ENCODE peak calls at places on chromosomes 4 and X, in ten cellular contexts. W is testis, L is hepatocyte, F is GM10248, X is retinal pigment epithelial cell, V is WTC11, C is stomach, U is endothelial cell, E is D721Med, I is WERI-Rb-1. R is an unnamed sample.
A peak's percentile ranks its signal among the peaks of the same experiment; 100 is the strongest.

GRCh38 chrX:9164535-9165425 is 130.9 kb upstream of the FAM9B start:
- DNase-seq in W (no peak), L (no peak), F (no peak), X (peak; percentile 60), V (no peak), C (no peak), U (no peak), E (no peak), I (no peak), R (no peak)

GRCh38 chr4:108804648-108805273 is 41.9 kb upstream of the ETNPPL start:
- DNase-seq in W (no peak), L (no peak), F (no peak), X (no peak), V (no peak), C (no peak), U (no peak), E (no peak), I (no peak), R (no peak)

GRCh38 chrX:44915361-44915868 is 42.4 kb downstream of the KDM6A start:
- DNase-seq in W (no peak), L (no peak), F (no peak), X (no peak), V (no peak), C (no peak), U (no peak), E (no peak), I (no peak), R (no peak)

GRCh38 chr4:24659241-24659961 is 75.0 kb upstream of the DHX15 start:
- DNase-seq in W (peak; percentile 70), L (no peak), F (no peak), X (no peak), V (no peak), C (no peak), U (no peak), E (no peak), I (no peak), R (no peak)

GRCh38 chrX:41441934-41442823 is 5.0 kb upstream of the NYX start:
- DNase-seq in W (peak; percentile 68), L (peak; percentile 85), F (peak; percentile 86), X (no peak), V (peak; percentile 79), C (peak; percentile 88), U (peak; percentile 67), E (peak; percentile 45), I (no peak), R (peak; percentile 85)

GRCh38 chr4:24328300-24328699 is 256.1 kb downstream of the DHX15 start:
- DNase-seq in W (no peak), L (no peak), F (no peak), X (no peak), V (no peak), C (no peak), U (no peak), E (no peak), I (no peak), R (no peak)

GRCh38 chr4:52640808-52641595 is 18.1 kb downstream of the USP46 start:
- DNase-seq in W (peak; percentile 59), L (no peak), F (no peak), X (no peak), V (no peak), C (no peak), U (no peak), E (no peak), I (no peak), R (no peak)

GRCh38 chr4:6332042-6332668 is 62.5 kb downstream of the WFS1 start:
- DNase-seq in W (peak; percentile 63), L (no peak), F (peak; percentile 64), X (no peak), V (peak; percentile 82), C (peak; percentile 54), U (peak; percentile 69), E (no peak), I (peak; percentile 71), R (peak; percentile 62)

GRCh38 chr4:184450045-184450444 is 24.3 kb downstream of the IRF2 start:
- DNase-seq in W (no peak), L (no peak), F (no peak), X (no peak), V (no peak), C (no peak), U (no peak), E (no peak), I (no peak), R (no peak)

DNA sequence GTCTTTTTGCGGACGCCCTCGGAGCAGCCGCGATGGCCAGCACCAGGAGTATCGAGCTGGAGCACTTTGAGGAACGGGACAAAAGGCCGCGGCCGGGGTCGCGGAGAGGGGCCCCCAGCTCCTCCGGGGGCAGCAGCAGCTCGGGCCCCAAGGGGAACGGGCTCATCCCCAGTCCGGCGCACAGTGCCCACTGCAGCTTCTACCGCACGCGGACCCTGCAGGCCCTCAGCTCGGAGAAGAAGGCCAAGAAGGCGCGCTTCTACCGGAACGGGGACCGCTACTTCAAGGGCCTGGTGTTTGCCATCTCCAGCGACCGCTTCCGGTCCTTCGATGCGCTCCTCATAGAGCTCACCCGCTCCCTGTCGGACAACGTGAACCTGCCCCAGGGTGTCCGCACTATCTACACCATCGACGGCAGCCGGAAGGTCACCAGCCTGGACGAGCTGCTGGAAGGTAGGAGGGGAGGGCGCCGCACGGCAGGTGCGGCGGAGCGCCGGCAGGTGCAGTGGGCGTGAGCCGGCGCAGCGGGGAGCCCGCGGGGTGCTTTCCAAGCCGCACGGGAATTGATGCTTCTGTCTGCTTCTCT is 844 bp downstream of the DCLK2 start:
- DNase-seq in W (peak; percentile 53), L (peak; percentile 43), F (peak; percentile 32), X (no peak), V (peak; percentile 50), C (no peak), U (peak; percentile 16), E (peak; percentile 23), I (peak; percentile 64), R (peak; percentile 57)
- TF ChIP-seq CTCF in W (no peak), L (no peak), F (no peak), X (peak; percentile 26), V (no peak), C (no peak), U (no peak), E (no peak), I (peak; percentile 25), R (no peak)

GRCh38 chrX:3963980-3964379 is 250.5 kb upstream of the PRKX start:
- DNase-seq in W (no peak), L (no peak), F (no peak), X (no peak), V (no peak), C (no peak), U (no peak), E (no peak), I (no peak), R (no peak)

GRCh38 chrX:3960952-3961351 is 247.5 kb upstream of the PRKX start:
- DNase-seq in W (no peak), L (no peak), F (no peak), X (no peak), V (no peak), C (no peak), U (no peak), E (no peak), I (no peak), R (no peak)

DNA sequence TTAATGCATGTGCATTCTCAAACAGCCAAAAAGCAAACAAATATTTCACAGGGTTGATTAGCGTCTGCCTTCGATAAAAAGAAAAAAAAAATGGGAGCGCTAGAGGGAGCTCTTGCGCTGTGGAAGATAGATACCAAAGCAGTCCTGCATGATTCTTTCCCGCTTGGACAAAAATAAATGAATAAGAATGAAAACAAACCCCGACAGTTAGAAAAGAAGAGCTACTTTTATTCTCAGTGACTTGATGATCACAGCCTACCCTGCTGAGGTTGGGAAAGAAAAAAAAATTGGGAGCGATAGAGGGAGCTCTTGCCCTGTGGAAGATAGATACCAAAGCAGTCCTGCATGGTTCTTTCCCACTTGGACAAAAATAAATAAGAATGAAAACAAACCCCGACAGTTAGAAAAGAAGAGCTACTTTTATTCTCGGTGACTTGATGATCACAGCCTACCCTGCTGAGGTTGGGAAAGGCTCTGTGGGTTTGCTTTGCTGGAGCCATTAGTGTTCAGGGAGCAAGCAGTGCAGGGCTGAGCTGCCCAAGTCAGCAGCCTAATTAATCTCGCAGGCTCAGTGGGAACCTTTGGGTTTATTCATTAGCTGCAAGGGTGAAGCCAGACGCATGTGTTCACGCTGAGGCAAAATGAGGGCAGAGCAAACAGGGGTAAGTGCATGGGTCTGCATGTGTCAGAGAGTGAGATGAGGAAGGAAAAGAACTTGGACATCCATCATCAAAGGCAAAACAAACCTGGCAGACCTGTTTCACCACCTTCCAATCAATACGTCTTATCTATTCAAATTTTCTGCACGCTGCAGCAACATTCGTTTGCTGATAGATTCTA is 249.3 kb upstream of the PRKX start:
- DNase-seq in W (no peak), L (peak; percentile 61), F (peak; percentile 9), X (no peak), V (no peak), C (no peak), U (peak; percentile 6), E (no peak), I (no peak), R (no peak)
- TF ChIP-seq CTCF in W (no peak), L (peak; percentile 79), F (no peak), X (peak; percentile 59), V (no peak), C (peak; percentile 42), U (peak; percentile 46), E (peak; percentile 27), I (peak; percentile 38), R (peak; percentile 51)

DNA sequence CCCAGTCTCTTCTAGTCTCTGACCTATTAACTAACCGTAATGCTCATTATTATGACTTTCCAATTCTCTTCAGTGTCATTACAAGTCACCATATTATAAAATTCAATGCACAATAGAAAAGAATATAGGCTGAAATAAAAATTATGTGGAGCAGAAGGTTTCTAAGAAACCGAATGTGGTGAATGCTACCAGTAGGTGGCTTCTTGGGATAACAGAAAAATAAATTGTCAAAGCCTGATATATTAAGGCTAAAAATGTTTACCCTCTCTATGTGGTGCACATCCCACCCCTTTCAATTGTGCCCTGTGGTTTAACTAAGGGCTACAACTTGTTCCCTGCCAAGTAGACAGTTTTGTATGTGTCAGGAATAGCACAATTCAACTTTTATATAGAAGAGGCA is 624.6 kb upstream of the TECRL start:
- DNase-seq in W (no peak), L (no peak), F (no peak), X (no peak), V (no peak), C (no peak), U (no peak), E (no peak), I (no peak), R (no peak)
- TF ChIP-seq CTCF in W (no peak), L (peak; percentile 51), F (no peak), X (peak; percentile 61), V (no peak), C (no peak), U (peak; percentile 65), E (no peak), I (no peak), R (no peak)

DNA sequence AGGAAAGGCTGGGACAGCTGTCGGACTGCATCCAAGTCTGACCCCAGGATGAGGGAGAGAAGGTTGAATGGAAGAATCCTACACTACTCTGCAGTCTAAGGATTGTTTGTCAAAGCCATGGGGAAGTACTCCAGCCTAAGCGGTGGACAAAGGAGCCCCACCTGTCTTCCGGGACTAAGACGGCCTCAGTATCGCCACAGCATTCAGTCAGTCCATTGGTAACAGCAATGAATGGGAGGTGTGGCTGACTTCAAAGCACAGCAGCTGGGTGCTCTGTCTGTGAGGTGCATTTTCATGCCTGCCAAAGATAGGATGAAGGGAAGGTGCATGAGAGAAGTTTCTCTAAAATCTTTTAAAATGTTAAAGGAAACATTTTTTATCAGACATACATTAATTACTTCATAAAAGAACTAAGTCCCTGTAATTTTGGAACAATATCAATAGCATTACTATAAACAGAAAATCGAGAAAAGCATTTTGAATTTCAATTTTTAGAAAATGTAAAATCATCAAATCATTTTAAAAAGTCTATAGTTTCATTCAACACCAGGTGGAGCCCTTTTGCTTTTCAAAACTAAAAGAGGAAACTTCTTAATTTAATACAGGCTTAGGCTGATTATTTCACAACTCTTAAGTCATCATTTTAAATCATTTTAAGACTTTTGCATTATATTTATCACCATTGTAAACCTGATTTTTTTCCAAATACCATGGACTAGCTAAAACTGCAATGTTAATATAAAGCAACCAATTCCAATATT is 27.6 kb upstream of the INTU start:
- DNase-seq in W (no peak), L (peak; percentile 49), F (no peak), X (no peak), V (peak; percentile 69), C (no peak), U (no peak), E (no peak), I (peak; percentile 32), R (peak; percentile 31)
- TF ChIP-seq CTCF in W (peak; percentile 9), L (peak; percentile 65), F (peak; percentile 43), X (peak; percentile 44), V (no peak), C (peak; percentile 46), U (peak; percentile 54), E (peak; percentile 57), I (no peak), R (peak; percentile 30)

R was measured in GM13977.